ENCODE peak calls at places on chromosome 1, in nine cellular contexts. G is esophagus muscularis mucosa; J is AG10803; X is endothelial cell; V is CD4-positive, alpha-beta T cell; R is mucosa of descending colon; O is GM20000; T is HFF-Myc; Q is astrocyte of the spinal cord. D is an unnamed sample.

GRCh38 chr1:1014896-1015681 is 1.8 kb downstream of the ISG15 start:
- DNase-seq in V (no peak), X (no peak), T (no peak), O (peak; percentile 22), J (no peak), G (no peak), Q (no peak), R (no peak), D (no peak)

GRCh38 chr1:54819195-54819536 is 18.0 kb upstream of the TTC22 start:
- DNase-seq in J (no peak), R (no peak), O (no peak), G (no peak), T (no peak), V (no peak), Q (no peak), X (no peak), D (no peak)

GRCh38 chr1:180926164-180926981 is 13.7 kb downstream of the KIAA1614 start:
- DNase-seq in X (no peak), J (peak; percentile 34), Q (peak; percentile 52), G (no peak), T (peak; percentile 9), O (no peak), V (no peak), R (peak; percentile 6), D (peak; percentile 37)

GRCh38 chr1:202192770-202193613 is 607 bp upstream of the LGR6 start:
- DNase-seq in V (peak; percentile 42), T (no peak), Q (peak; percentile 39), J (peak; percentile 33), O (peak; percentile 87), X (peak; percentile 84), G (no peak), R (peak; percentile 82), D (peak; percentile 83)

GRCh38 chr1:147676306-147677085 is 6.2 kb upstream of the ACP6 start:
- DNase-seq in R (no peak), Q (peak; percentile 83), V (no peak), T (no peak), O (no peak), G (no peak), X (no peak), J (peak; percentile 53), D (no peak)

GRCh38 chr1:63624911-63625310 is 31.7 kb downstream of the PGM1 start:
- DNase-seq in V (no peak), T (no peak), X (no peak), G (no peak), Q (peak; percentile 14), J (peak; percentile 60), O (no peak), R (no peak), D (no peak)

GRCh38 chr1:179506199-179506598 is 69.5 kb downstream of the NPHS2 start:
- DNase-seq in O (no peak), R (no peak), X (no peak), T (no peak), G (no peak), Q (no peak), V (no peak), J (no peak), D (no peak)

GRCh38 chr1:162373072-162373427 is 3.6 kb downstream of the SPATA46 start:
- DNase-seq in V (no peak), O (no peak), R (no peak), G (no peak), T (no peak), Q (no peak), X (no peak), J (no peak), D (no peak)

GRCh38 chr1:243712890-243713425 is 137.1 kb downstream of the AKT3 start:
- DNase-seq in Q (peak; percentile 32), G (no peak), V (no peak), R (no peak), O (no peak), X (no peak), J (no peak), T (no peak), D (no peak)
- TF ChIP-seq CTCF in Q (peak; percentile 47), G (no peak), V (no peak), R (no peak), O (no peak), X (peak; percentile 43), J (peak; percentile 44), T (peak; percentile 3), D (no peak)

GRCh38 chr1:151458936-151459330 is 361 bp downstream of the POGZ start:
- DNase-seq in Q (peak; percentile 68), T (no peak), R (peak; percentile 66), G (no peak), X (peak; percentile 59), V (peak; percentile 43), O (peak; percentile 78), J (peak; percentile 65), D (peak; percentile 69)

GRCh38 chr1:151455966-151456365 is 3.3 kb downstream of the POGZ start:
- DNase-seq in R (no peak), O (no peak), X (no peak), G (no peak), T (no peak), J (peak; percentile 77), Q (no peak), V (no peak), D (no peak)

GRCh38 chr1:151459331-151460046 is at the start of gene POGZ:
- DNase-seq in G (peak; percentile 99), V (peak; percentile 94), J (peak; percentile 99), R (peak; percentile 97), T (peak; percentile 83), Q (peak; percentile 99), O (peak; percentile 94), X (peak; percentile 94), D (peak; percentile 89)

GRCh38 chr1:151457911-151458882 is 1.1 kb downstream of the POGZ start:
- DNase-seq in J (peak; percentile 90), Q (peak; percentile 90), T (peak; percentile 56), R (peak; percentile 55), G (peak; percentile 89), O (peak; percentile 88), X (peak; percentile 65), V (peak; percentile 54), D (peak; percentile 74)

GRCh38 chr1:151455231-151455630 is 4.1 kb downstream of the POGZ start:
- DNase-seq in V (no peak), Q (no peak), G (no peak), O (no peak), J (peak; percentile 14), X (no peak), T (no peak), R (no peak), D (no peak)
- TF ChIP-seq CTCF in V (no peak), Q (no peak), G (no peak), O (no peak), J (no peak), X (no peak), T (no peak), R (no peak), D (no peak)

DNA sequence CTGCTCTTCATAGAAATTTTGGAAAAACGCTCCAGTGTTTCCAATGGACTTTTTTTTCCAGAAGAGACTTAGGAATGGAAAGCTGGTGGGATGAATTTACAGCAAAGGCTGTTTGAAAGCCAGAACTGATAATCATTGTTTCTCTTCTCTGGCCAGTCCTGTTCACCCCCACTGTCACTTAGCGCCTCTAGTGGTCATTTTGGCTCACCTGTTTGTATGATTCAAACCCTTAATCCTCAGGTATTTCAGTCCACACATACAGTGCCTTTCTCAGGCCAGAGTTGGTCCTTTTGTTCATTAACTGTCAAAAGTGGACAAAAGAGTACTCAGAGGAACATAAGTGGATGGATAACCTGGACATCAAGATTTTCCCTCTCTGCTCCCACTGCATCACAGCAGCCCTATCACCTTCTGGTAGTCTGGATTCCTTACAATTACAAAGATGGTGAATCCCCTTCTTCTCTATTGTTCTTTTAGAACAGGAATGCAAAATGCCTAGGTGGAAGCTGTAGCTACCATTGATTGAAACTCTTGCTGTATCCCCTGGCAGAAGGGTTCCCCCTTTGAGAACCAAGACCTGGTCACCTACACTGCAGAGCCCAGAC is 177.6 kb upstream of the OLFM3 start:
- DNase-seq in X (peak; percentile 17), J (no peak), G (no peak), R (peak; percentile 54), O (peak; percentile 16), V (no peak), T (no peak), Q (no peak), D (peak; percentile 5)
- TF ChIP-seq CTCF in X (peak; percentile 50), J (no peak), G (no peak), R (peak; percentile 27), O (peak; percentile 82), V (no peak), T (peak; percentile 31), Q (no peak), D (peak; percentile 50)

GRCh38 chr1:212286437-212287131 is 1.4 kb downstream of the PPP2R5A start:
- DNase-seq in R (peak; percentile 21), X (no peak), T (no peak), Q (peak; percentile 35), G (no peak), V (no peak), O (no peak), J (peak; percentile 41), D (no peak)
- TF ChIP-seq CTCF in R (no peak), X (no peak), T (no peak), Q (no peak), G (no peak), V (no peak), O (no peak), J (no peak), D (no peak)